ENCODE peak calls at places on chromosomes 12 and 14, in six cellular contexts. M is HFF-Myc, T is foreskin fibroblast, S is mesothelial cell of epicardium, B is psoas muscle, K is mucosa of descending colon. Q is an unnamed sample.

GRCh38 chr14:22650960-22651521 is 6.9 kb upstream of the OR6J1 start:
- DNase-seq in S (no peak), M (peak; percentile 15), T (peak; percentile 38), B (no peak), K (no peak), Q (no peak)

GRCh38 chr12:59322473-59322872 is 273.4 kb upstream of the SLC16A7 start:
- DNase-seq in B (no peak), K (no peak), S (no peak), T (no peak), M (no peak), Q (no peak)

GRCh38 chr12:122437656-122438121 is 15.2 kb upstream of the CLIP1 start:
- DNase-seq in T (peak; percentile 91), K (peak; percentile 36), M (no peak), B (peak; percentile 68), S (no peak), Q (no peak)

GRCh38 chr14:34113051-34113511 is 162.2 kb upstream of the EGLN3 start:
- DNase-seq in M (no peak), S (peak; percentile 43), K (no peak), B (no peak), T (peak; percentile 53), Q (no peak)

GRCh38 chr14:80465541-80466220 is 254.4 kb upstream of the DIO2 start:
- DNase-seq in T (no peak), S (no peak), M (no peak), B (no peak), K (no peak), Q (no peak)

GRCh38 chr12:100154472-100155247 is 12.0 kb upstream of the BLTP3B start:
- DNase-seq in S (peak; percentile 64), T (peak; percentile 76), B (peak; percentile 68), K (peak; percentile 89), M (peak; percentile 26), Q (peak; percentile 50)

GRCh38 chr12:1421091-1421902 is 173.1 kb downstream of the FBXL14 start:
- DNase-seq in S (no peak), M (no peak), B (no peak), T (no peak), K (no peak), Q (no peak)

GRCh38 chr12:45356822-45357546 is 141.1 kb downstream of the ANO6 start:
- DNase-seq in B (no peak), M (no peak), S (no peak), T (no peak), K (no peak), Q (no peak)

GRCh38 chr14:99232406-99233214 is 39.4 kb downstream of the BCL11B start:
- DNase-seq in K (no peak), M (no peak), S (no peak), T (no peak), B (no peak), Q (no peak)

GRCh38 chr14:101198398-101199027 is 295.0 kb upstream of the RTL1 start:
- DNase-seq in B (no peak), T (no peak), K (no peak), S (peak; percentile 34), M (no peak), Q (no peak)

GRCh38 chr12:121404734-121405133 is 4.8 kb downstream of the RNF34 start:
- DNase-seq in T (no peak), B (no peak), K (no peak), S (peak; percentile 55), M (no peak), Q (no peak)

GRCh38 chr14:66650491-66650911 is 142.6 kb downstream of the GPHN start:
- DNase-seq in M (no peak), S (no peak), T (no peak), B (no peak), K (no peak), Q (no peak)

GRCh38 chr14:38999949-39000348 is 103.1 kb downstream of the SEC23A start:
- DNase-seq in S (no peak), T (no peak), B (no peak), K (no peak), M (no peak), Q (no peak)
- TF ChIP-seq CTCF in S (no peak), T (no peak), B (no peak), K (no peak), M (no peak), Q (no peak)

DNA sequence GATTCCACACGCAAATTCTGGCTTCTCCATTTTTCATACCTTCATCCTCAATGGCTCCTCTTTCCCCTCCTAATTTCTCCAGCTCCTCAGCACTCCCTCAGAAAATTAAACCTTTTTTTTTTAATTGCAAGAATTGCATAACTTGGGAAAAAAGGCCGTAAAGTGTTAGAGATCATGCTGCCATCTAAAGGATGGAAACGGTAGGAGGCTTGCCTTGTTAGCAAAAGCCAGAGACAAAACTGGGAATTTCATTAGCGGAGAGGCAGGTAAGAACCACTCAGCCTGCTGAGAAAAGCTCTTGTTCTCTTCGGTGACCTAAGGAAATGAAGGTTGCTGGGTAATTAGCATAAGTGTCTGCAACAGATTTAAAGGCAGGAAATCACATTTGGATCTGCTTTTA is 204.3 kb downstream of the AEBP2 start:
- DNase-seq in T (peak; percentile 69), K (no peak), S (no peak), M (peak; percentile 25), B (no peak), Q (no peak)
- TF ChIP-seq CTCF in T (peak; percentile 81), K (peak; percentile 15), S (no peak), M (peak; percentile 62), B (peak; percentile 39), Q (peak; percentile 64)

GRCh38 chr14:77320238-77320935 is at the start of gene POMT2:
- DNase-seq in S (peak; percentile 97), B (peak; percentile 94), T (peak; percentile 96), K (peak; percentile 96), M (peak; percentile 66), Q (peak; percentile 91)
- TF ChIP-seq CTCF in S (peak; percentile 55), B (peak; percentile 42), T (no peak), K (no peak), M (peak; percentile 17), Q (peak; percentile 61)

GRCh38 chr14:56687123-56687522 is 107.5 kb downstream of the TMEM260 start:
- DNase-seq in K (no peak), S (no peak), B (no peak), M (no peak), T (no peak), Q (no peak)

DNA sequence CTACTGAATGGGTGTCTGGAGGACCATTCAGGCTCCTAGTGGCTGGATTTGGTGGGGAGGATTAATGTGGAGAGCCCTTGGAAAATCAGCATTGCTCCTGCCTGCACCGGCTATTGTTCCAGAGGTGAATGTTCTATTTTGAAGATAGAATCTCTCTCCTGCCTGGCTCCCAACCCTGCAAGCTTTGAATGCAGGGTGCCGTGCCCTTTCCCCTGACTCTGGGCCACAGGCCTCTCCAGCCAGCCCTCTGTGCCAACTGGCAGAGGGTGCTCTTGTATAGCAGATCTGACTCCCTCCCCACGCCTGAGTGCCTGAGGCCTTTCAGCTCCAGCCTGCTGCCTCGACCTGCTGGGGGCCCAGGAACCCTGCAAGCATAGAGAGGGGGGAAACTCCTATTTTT is 106.8 kb downstream of the TMEM260 start:
- DNase-seq in S (no peak), B (no peak), T (no peak), M (no peak), K (no peak), Q (no peak)
- TF ChIP-seq CTCF in S (no peak), B (no peak), T (no peak), M (no peak), K (no peak), Q (no peak)